ENCODE peak calls at places on chromosomes 6 and 20, in four cellular contexts. One of them, this sample, is unnamed. For H3F3A, the result is how much of the 10 kb centered on the place peaks cover.

GRCh38 chr6:45741437-45742166 is 274.1 kb downstream of the CLIC5 start:
- DNase-seq in MM.1S: peak
- DNase-seq in PC-3: no peak
- DNase-seq in neural progenitor cell: no peak
- DNase-seq in this sample: peak

GRCh38 chr20:36548006-36548315 is 6.6 kb downstream of the MYL9 start:
- DNase-seq in neural progenitor cell: peak
- DNase-seq in MM.1S: no peak
- DNase-seq in PC-3: no peak
- DNase-seq in this sample: no peak

GRCh38 chr6:21005816-21006553 is 471.7 kb downstream of the CDKAL1 start:
- DNase-seq in neural progenitor cell: no peak
- DNase-seq in MM.1S: no peak
- DNase-seq in PC-3: peak
- DNase-seq in this sample: peak

GRCh38 chr6:41677430-41678045 is 39.3 kb downstream of the MDFI start:
- DNase-seq in MM.1S: no peak
- DNase-seq in neural progenitor cell: no peak
- DNase-seq in PC-3: no peak
- DNase-seq in this sample: no peak

GRCh38 chr20:49659096-49659495 is 54.6 kb downstream of the B4GALT5 start:
- DNase-seq in neural progenitor cell: peak
- DNase-seq in MM.1S: no peak
- DNase-seq in PC-3: no peak
- DNase-seq in this sample: no peak

GRCh38 chr20:4959582-4959981 is 41.7 kb downstream of the SLC23A2 start:
- DNase-seq in MM.1S: no peak
- DNase-seq in PC-3: no peak
- DNase-seq in neural progenitor cell: no peak
- DNase-seq in this sample: no peak

GRCh38 chr6:126537437-126537836 is 197.5 kb downstream of the CENPW start:
- DNase-seq in neural progenitor cell: no peak
- DNase-seq in PC-3: no peak
- DNase-seq in MM.1S: peak
- DNase-seq in this sample: no peak

GRCh38 chr20:62485062-62485700 is 9.4 kb upstream of the GATA5 start:
- DNase-seq in MM.1S: no peak
- DNase-seq in PC-3: peak
- DNase-seq in neural progenitor cell: peak
- DNase-seq in this sample: peak

GRCh38 chr6:21999012-21999528 is 297.8 kb downstream of the PRL start:
- DNase-seq in MM.1S: no peak
- DNase-seq in PC-3: no peak
- DNase-seq in neural progenitor cell: no peak
- DNase-seq in this sample: peak

GRCh38 chr6:7701212-7701834 is 24.6 kb upstream of the BMP6 start:
- DNase-seq in PC-3: no peak
- DNase-seq in neural progenitor cell: no peak
- DNase-seq in MM.1S: no peak
- DNase-seq in this sample: no peak

GRCh38 chr20:17210983-17211382 is 15.9 kb upstream of the PCSK2 start:
- DNase-seq in neural progenitor cell: no peak
- DNase-seq in MM.1S: no peak
- DNase-seq in PC-3: peak
- DNase-seq in this sample: peak

GRCh38 chr20:17202668-17203067 is 24.2 kb upstream of the PCSK2 start:
- DNase-seq in PC-3: peak
- DNase-seq in MM.1S: no peak
- DNase-seq in neural progenitor cell: peak
- DNase-seq in this sample: no peak

GRCh38 chr20:17202030-17202429 is 24.8 kb upstream of the PCSK2 start:
- DNase-seq in neural progenitor cell: no peak
- DNase-seq in PC-3: no peak
- DNase-seq in MM.1S: peak
- DNase-seq in this sample: no peak

GRCh38 chr20:17210387-17210786 is 16.5 kb upstream of the PCSK2 start:
- DNase-seq in PC-3: no peak
- DNase-seq in MM.1S: no peak
- DNase-seq in neural progenitor cell: no peak
- DNase-seq in this sample: no peak

GRCh38 chr20:17205261-17205660 is 21.6 kb upstream of the PCSK2 start:
- DNase-seq in MM.1S: no peak
- DNase-seq in neural progenitor cell: no peak
- DNase-seq in PC-3: no peak
- DNase-seq in this sample: no peak
- TF ChIP-seq EZH2 in MM.1S: no peak
- TF ChIP-seq EZH2 in neural progenitor cell: no peak
- TF ChIP-seq EZH2 in PC-3: no peak
- TF ChIP-seq EZH2 in this sample: no peak

GRCh38 chr20:60485012-60485760 is 527.0 kb downstream of the CDH26 start:
- DNase-seq in MM.1S: no peak
- DNase-seq in PC-3: no peak
- DNase-seq in neural progenitor cell: no peak
- DNase-seq in this sample: no peak

GRCh38 chr20:60486345-60486744 is 528.1 kb downstream of the CDH26 start:
- DNase-seq in MM.1S: no peak
- DNase-seq in neural progenitor cell: no peak
- DNase-seq in PC-3: no peak
- DNase-seq in this sample: no peak

GRCh38 chr20:60484316-60484715 is 526.1 kb downstream of the CDH26 start:
- DNase-seq in neural progenitor cell: no peak
- DNase-seq in PC-3: no peak
- DNase-seq in MM.1S: no peak
- DNase-seq in this sample: no peak

GRCh38 chr20:60491261-60491660 is 533.0 kb downstream of the CDH26 start:
- DNase-seq in neural progenitor cell: no peak
- DNase-seq in MM.1S: no peak
- DNase-seq in PC-3: no peak
- DNase-seq in this sample: no peak

DNA sequence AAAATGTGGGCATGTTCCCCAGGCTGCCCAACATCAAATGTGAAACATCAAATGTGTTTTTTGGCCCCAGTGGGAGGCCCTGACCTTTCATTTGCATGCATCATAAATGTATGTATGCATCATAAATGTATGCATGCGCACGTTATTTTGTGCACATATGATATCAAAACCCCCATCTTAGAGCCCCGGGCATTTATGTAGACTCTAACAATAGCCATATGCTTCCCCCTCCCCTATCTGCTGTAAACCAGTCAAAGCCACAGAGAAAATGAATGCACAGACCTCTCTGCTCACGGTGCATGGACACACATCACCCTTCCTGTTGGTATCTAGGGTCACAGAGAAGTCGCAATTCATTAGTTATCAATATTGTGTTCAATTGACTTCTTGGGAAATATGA is 532.0 kb downstream of the CDH26 start:
- DNase-seq in PC-3: no peak
- DNase-seq in MM.1S: no peak
- DNase-seq in neural progenitor cell: no peak
- DNase-seq in this sample: no peak
- H3F3A ChIP-seq in PC-3: under half
- H3F3A ChIP-seq in MM.1S: under half
- H3F3A ChIP-seq in neural progenitor cell: under half
- H3F3A ChIP-seq in this sample: under half

GRCh38 chr6:54390362-54390761 is 82.1 kb downstream of the TINAG start:
- DNase-seq in MM.1S: no peak
- DNase-seq in neural progenitor cell: no peak
- DNase-seq in PC-3: no peak
- DNase-seq in this sample: no peak
- H3K9ac ChIP-seq in MM.1S: no peak
- H3K9ac ChIP-seq in neural progenitor cell: no peak
- H3K9ac ChIP-seq in PC-3: no peak
- H3K9ac ChIP-seq in this sample: no peak

GRCh38 chr6:93420163-93420806 is 926 bp upstream of the EPHA7 start:
- DNase-seq in PC-3: no peak
- DNase-seq in MM.1S: no peak
- DNase-seq in neural progenitor cell: peak
- DNase-seq in this sample: no peak
- TF ChIP-seq EZH2 in PC-3: no peak
- TF ChIP-seq EZH2 in MM.1S: no peak
- TF ChIP-seq EZH2 in neural progenitor cell: no peak
- TF ChIP-seq EZH2 in this sample: no peak

DNA sequence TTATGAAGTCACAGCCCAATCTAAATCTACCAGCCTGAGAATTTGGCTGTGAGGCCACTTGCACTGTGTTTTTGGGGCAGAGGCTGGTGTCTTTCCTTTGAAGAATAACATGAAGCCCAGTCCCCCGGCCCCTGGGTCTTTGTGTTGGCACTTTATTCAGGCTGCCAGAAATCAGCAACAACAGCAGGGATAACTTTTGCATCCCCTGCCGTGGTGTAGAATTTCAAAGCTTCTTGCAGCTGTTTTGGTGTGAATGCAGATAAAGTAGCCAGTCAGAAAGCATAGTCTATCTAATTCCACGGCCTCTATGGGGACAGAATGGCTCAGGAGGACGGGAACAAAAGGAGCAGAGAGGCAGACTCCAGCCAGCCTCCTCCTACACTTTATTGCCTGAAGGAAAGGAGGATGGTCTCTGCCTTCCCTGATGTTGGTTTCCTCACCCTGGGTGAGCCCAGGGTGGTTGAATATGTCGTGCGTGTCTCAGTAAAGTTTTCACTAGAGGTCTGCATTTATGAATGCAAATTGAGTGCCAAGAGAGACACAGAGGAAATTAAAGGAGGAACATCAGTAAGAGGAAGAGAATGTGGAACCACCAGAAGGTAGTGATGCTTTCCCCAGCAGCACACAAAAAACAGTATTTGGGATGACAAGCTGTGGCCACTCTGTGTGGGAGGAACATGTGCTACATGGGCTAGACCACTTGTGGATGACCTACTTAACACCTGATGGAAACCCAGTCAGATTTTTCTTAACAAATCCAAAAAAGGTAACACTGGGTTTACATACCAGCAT is 125.9 kb upstream of the TRAF3IP2 start:
- DNase-seq in neural progenitor cell: peak
- DNase-seq in MM.1S: no peak
- DNase-seq in PC-3: no peak
- DNase-seq in this sample: no peak
- H3F3A ChIP-seq in neural progenitor cell: under half
- H3F3A ChIP-seq in MM.1S: under half
- H3F3A ChIP-seq in PC-3: under half
- H3F3A ChIP-seq in this sample: under half